ENCODE peak calls at places on chromosomes 11 and 22, in four cellular contexts. One of them, this sample, is unnamed.

GRCh38 chr11:96715208-96715607 is 325.4 kb downstream of the JRKL start:
- DNase-seq in adrenal gland: no peak
- DNase-seq in choroid plexus epithelial cell: no peak
- DNase-seq in epithelial cell of esophagus: peak
- DNase-seq in this sample: peak

GRCh38 chr11:95148421-95148820 is 58.8 kb downstream of the ENDOD1 start:
- DNase-seq in adrenal gland: no peak
- DNase-seq in choroid plexus epithelial cell: no peak
- DNase-seq in epithelial cell of esophagus: no peak
- DNase-seq in this sample: peak

GRCh38 chr22:35347462-35347861 is 33.4 kb upstream of the HMOX1 start:
- DNase-seq in adrenal gland: no peak
- DNase-seq in choroid plexus epithelial cell: no peak
- DNase-seq in epithelial cell of esophagus: no peak
- DNase-seq in this sample: no peak

GRCh38 chr11:8604078-8604723 is 10.2 kb upstream of the STK33 start:
- DNase-seq in adrenal gland: peak
- DNase-seq in choroid plexus epithelial cell: peak
- DNase-seq in epithelial cell of esophagus: peak
- DNase-seq in this sample: peak

GRCh38 chr11:34565417-34566208 is 52.0 kb upstream of the ELF5 start:
- DNase-seq in adrenal gland: no peak
- DNase-seq in choroid plexus epithelial cell: no peak
- DNase-seq in epithelial cell of esophagus: peak
- DNase-seq in this sample: no peak

GRCh38 chr11:61148016-61148640 is 13.1 kb downstream of the VPS37C start:
- DNase-seq in adrenal gland: no peak
- DNase-seq in choroid plexus epithelial cell: no peak
- DNase-seq in epithelial cell of esophagus: no peak
- DNase-seq in this sample: no peak

GRCh38 chr11:79949574-79949973 is 508.7 kb upstream of the TENM4 start:
- DNase-seq in adrenal gland: no peak
- DNase-seq in choroid plexus epithelial cell: no peak
- DNase-seq in epithelial cell of esophagus: no peak
- DNase-seq in this sample: no peak

GRCh38 chr11:131683131-131683530 is 312.7 kb downstream of the NTM start:
- DNase-seq in adrenal gland: no peak
- DNase-seq in choroid plexus epithelial cell: no peak
- DNase-seq in epithelial cell of esophagus: no peak
- DNase-seq in this sample: no peak

GRCh38 chr11:46391578-46392420 is at the start of gene CHRM4:
- DNase-seq in adrenal gland: no peak
- DNase-seq in choroid plexus epithelial cell: peak
- DNase-seq in epithelial cell of esophagus: no peak
- DNase-seq in this sample: no peak

GRCh38 chr22:17788023-17788330 is 13.7 kb upstream of the BID start:
- DNase-seq in adrenal gland: no peak
- DNase-seq in choroid plexus epithelial cell: no peak
- DNase-seq in epithelial cell of esophagus: no peak
- DNase-seq in this sample: no peak

GRCh38 chr11:86202013-86202336 is 42.6 kb upstream of the EED start:
- DNase-seq in adrenal gland: no peak
- DNase-seq in choroid plexus epithelial cell: no peak
- DNase-seq in epithelial cell of esophagus: no peak
- DNase-seq in this sample: no peak

GRCh38 chr11:6505577-6506240 is 8.6 kb downstream of the DNHD1 start:
- DNase-seq in adrenal gland: no peak
- DNase-seq in choroid plexus epithelial cell: peak
- DNase-seq in epithelial cell of esophagus: peak
- DNase-seq in this sample: peak

GRCh38 chr11:113994077-113994954 is 19.4 kb downstream of the HTR3A start:
- DNase-seq in adrenal gland: no peak
- DNase-seq in choroid plexus epithelial cell: peak
- DNase-seq in epithelial cell of esophagus: peak
- DNase-seq in this sample: no peak

GRCh38 chr22:21624880-21625791 is 4.7 kb downstream of the YDJC start:
- DNase-seq in adrenal gland: no peak
- DNase-seq in choroid plexus epithelial cell: no peak
- DNase-seq in epithelial cell of esophagus: no peak
- DNase-seq in this sample: no peak

GRCh38 chr11:130037058-130037457 is 32.6 kb upstream of the APLP2 start:
- DNase-seq in adrenal gland: no peak
- DNase-seq in choroid plexus epithelial cell: peak
- DNase-seq in epithelial cell of esophagus: peak
- DNase-seq in this sample: peak

GRCh38 chr11:102449651-102450570 is 2.7 kb downstream of the TMEM123 start:
- DNase-seq in adrenal gland: no peak
- DNase-seq in choroid plexus epithelial cell: no peak
- DNase-seq in epithelial cell of esophagus: no peak
- DNase-seq in this sample: no peak

GRCh38 chr22:43477966-43478365 is 66.2 kb downstream of the MPPED1 start:
- DNase-seq in adrenal gland: no peak
- DNase-seq in choroid plexus epithelial cell: no peak
- DNase-seq in epithelial cell of esophagus: no peak
- DNase-seq in this sample: no peak

GRCh38 chr11:77833302-77833701 is 12.4 kb downstream of the AAMDC start:
- DNase-seq in adrenal gland: no peak
- DNase-seq in choroid plexus epithelial cell: no peak
- DNase-seq in epithelial cell of esophagus: no peak
- DNase-seq in this sample: no peak

GRCh38 chr22:28024422-28024888 is 105.4 kb upstream of the PITPNB start:
- DNase-seq in adrenal gland: peak
- DNase-seq in choroid plexus epithelial cell: no peak
- DNase-seq in epithelial cell of esophagus: no peak
- DNase-seq in this sample: no peak

GRCh38 chr11:77075425-77075905 is 8.7 kb downstream of the CAPN5 start:
- DNase-seq in adrenal gland: no peak
- DNase-seq in choroid plexus epithelial cell: no peak
- DNase-seq in epithelial cell of esophagus: no peak
- DNase-seq in this sample: no peak

GRCh38 chr11:128819198-128819597 is 47.9 kb downstream of the KCNJ1 start:
- DNase-seq in adrenal gland: no peak
- DNase-seq in choroid plexus epithelial cell: no peak
- DNase-seq in epithelial cell of esophagus: no peak
- DNase-seq in this sample: no peak

GRCh38 chr22:38406617-38407016 is 48.4 kb downstream of the KCNJ4 start:
- DNase-seq in adrenal gland: no peak
- DNase-seq in choroid plexus epithelial cell: peak
- DNase-seq in epithelial cell of esophagus: peak
- DNase-seq in this sample: peak

GRCh38 chr11:120869097-120869496 is 154.8 kb upstream of the TBCEL start:
- DNase-seq in adrenal gland: no peak
- DNase-seq in choroid plexus epithelial cell: no peak
- DNase-seq in epithelial cell of esophagus: no peak
- DNase-seq in this sample: no peak

GRCh38 chr22:38834215-38834953 is 9.4 kb downstream of the NPTXR start:
- DNase-seq in adrenal gland: no peak
- DNase-seq in choroid plexus epithelial cell: no peak
- DNase-seq in epithelial cell of esophagus: no peak
- DNase-seq in this sample: no peak

GRCh38 chr22:48701296-48702030 is 1126.2 kb downstream of the BRD1 start:
- DNase-seq in adrenal gland: no peak
- DNase-seq in choroid plexus epithelial cell: no peak
- DNase-seq in epithelial cell of esophagus: no peak
- DNase-seq in this sample: no peak

GRCh38 chr11:10459029-10459970 is 4.2 kb downstream of the AMPD3 start:
- DNase-seq in adrenal gland: peak
- DNase-seq in choroid plexus epithelial cell: peak
- DNase-seq in epithelial cell of esophagus: no peak
- DNase-seq in this sample: no peak

GRCh38 chr11:41851743-41852142 is 392.3 kb upstream of the LRRC4C start:
- DNase-seq in adrenal gland: no peak
- DNase-seq in choroid plexus epithelial cell: no peak
- DNase-seq in epithelial cell of esophagus: no peak
- DNase-seq in this sample: no peak

GRCh38 chr11:76424379-76424778 is 20.4 kb upstream of the EMSY start:
- DNase-seq in adrenal gland: no peak
- DNase-seq in choroid plexus epithelial cell: no peak
- DNase-seq in epithelial cell of esophagus: no peak
- DNase-seq in this sample: no peak

GRCh38 chr11:127993788-127994187 is 593.6 kb downstream of the ETS1 start:
- DNase-seq in adrenal gland: no peak
- DNase-seq in choroid plexus epithelial cell: no peak
- DNase-seq in epithelial cell of esophagus: no peak
- DNase-seq in this sample: no peak

DNA sequence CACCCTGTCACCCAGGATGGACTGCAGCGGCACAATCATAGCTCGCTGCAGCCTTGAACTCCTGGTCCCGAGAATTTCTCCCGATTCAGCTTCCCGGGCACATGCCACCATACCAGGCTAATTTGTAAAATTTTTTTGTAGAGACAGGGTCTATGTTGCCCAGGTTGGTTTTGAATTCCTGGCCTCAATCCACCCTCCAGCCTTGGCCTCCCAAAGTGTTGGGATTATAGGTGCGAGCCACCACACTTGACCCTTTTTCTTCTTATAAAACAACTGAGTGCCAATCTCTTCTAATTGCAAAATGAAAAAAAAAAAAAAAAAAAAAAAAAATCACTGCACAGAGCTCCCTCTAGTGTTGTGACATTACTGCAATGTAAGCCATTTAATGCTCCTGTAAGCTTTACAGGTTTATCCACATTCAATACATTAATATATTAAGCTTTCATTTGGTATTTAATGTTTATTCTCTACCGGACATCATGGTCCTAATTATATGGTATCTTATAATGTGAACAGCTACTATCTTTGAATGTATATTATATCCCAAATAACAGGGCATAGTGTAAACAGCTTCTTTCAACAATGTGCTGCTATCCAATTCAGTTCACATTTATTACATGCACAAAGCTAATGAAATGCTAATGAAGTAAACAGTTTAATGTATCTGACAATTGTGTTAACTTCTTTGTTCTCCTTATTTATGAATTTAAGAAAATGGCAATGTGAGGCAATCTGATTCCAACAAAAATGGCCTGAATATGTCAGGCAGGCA is 44.6 kb downstream of the COPB1 start:
- DNase-seq in adrenal gland: peak
- DNase-seq in choroid plexus epithelial cell: peak
- DNase-seq in epithelial cell of esophagus: peak
- DNase-seq in this sample: peak
- TF ChIP-seq CTCF in adrenal gland: peak
- TF ChIP-seq CTCF in choroid plexus epithelial cell: peak
- TF ChIP-seq CTCF in epithelial cell of esophagus: peak
- TF ChIP-seq CTCF in this sample: peak

GRCh38 chr11:1306186-1307162 is 3.0 kb downstream of the TOLLIP start:
- DNase-seq in adrenal gland: no peak
- DNase-seq in choroid plexus epithelial cell: no peak
- DNase-seq in epithelial cell of esophagus: no peak
- DNase-seq in this sample: no peak

GRCh38 chr11:1307163-1307870 is 2.1 kb downstream of the TOLLIP start:
- DNase-seq in adrenal gland: no peak
- DNase-seq in choroid plexus epithelial cell: no peak
- DNase-seq in epithelial cell of esophagus: peak
- DNase-seq in this sample: no peak

GRCh38 chr11:1308745-1309497 is 511 bp downstream of the TOLLIP start:
- DNase-seq in adrenal gland: no peak
- DNase-seq in choroid plexus epithelial cell: peak
- DNase-seq in epithelial cell of esophagus: peak
- DNase-seq in this sample: no peak

GRCh38 chr11:1309498-1310314 is at the start of gene TOLLIP:
- DNase-seq in adrenal gland: peak
- DNase-seq in choroid plexus epithelial cell: peak
- DNase-seq in epithelial cell of esophagus: peak
- DNase-seq in this sample: peak

GRCh38 chr11:1307998-1308744 is 1.3 kb downstream of the TOLLIP start:
- DNase-seq in adrenal gland: no peak
- DNase-seq in choroid plexus epithelial cell: peak
- DNase-seq in epithelial cell of esophagus: peak
- DNase-seq in this sample: peak
- H3K4me3 ChIP-seq in adrenal gland: no peak
- H3K4me3 ChIP-seq in choroid plexus epithelial cell: peak
- H3K4me3 ChIP-seq in epithelial cell of esophagus: peak
- H3K4me3 ChIP-seq in this sample: peak

DNA sequence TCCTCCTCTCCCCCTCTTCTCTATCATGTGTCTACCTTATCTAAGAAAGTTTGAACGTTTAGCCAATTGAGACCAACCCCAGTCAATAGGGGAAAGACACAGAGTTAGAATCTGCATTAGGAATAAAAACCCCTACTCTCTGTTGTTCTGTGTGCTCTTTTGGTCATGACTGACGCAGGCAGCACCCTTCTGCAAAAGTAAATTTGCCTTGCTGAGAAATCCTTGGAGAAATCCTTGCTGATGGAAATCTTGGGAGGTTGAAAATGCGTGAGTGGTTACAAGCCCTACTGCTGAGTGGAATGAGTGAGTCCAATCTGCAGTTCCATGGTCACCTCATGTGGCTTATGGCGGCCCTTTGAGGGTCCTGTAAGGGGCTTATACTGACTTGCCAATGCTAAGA is 145.2 kb downstream of the AASDHPPT start:
- DNase-seq in adrenal gland: no peak
- DNase-seq in choroid plexus epithelial cell: no peak
- DNase-seq in epithelial cell of esophagus: no peak
- DNase-seq in this sample: no peak
- TF ChIP-seq CTCF in adrenal gland: no peak
- TF ChIP-seq CTCF in choroid plexus epithelial cell: no peak
- TF ChIP-seq CTCF in epithelial cell of esophagus: no peak
- TF ChIP-seq CTCF in this sample: no peak

GRCh38 chr22:40385041-40385782 is 14.8 kb downstream of the SGSM3 start:
- DNase-seq in adrenal gland: no peak
- DNase-seq in choroid plexus epithelial cell: no peak
- DNase-seq in epithelial cell of esophagus: peak
- DNase-seq in this sample: no peak
- H3K4me3 ChIP-seq in adrenal gland: no peak
- H3K4me3 ChIP-seq in choroid plexus epithelial cell: no peak
- H3K4me3 ChIP-seq in epithelial cell of esophagus: no peak
- H3K4me3 ChIP-seq in this sample: no peak

GRCh38 chr11:13247606-13248320 is 29.8 kb upstream of the BMAL1 start:
- DNase-seq in adrenal gland: no peak
- DNase-seq in choroid plexus epithelial cell: no peak
- DNase-seq in epithelial cell of esophagus: peak
- DNase-seq in this sample: no peak

GRCh38 chr11:13249177-13249576 is 28.4 kb upstream of the BMAL1 start:
- DNase-seq in adrenal gland: no peak
- DNase-seq in choroid plexus epithelial cell: no peak
- DNase-seq in epithelial cell of esophagus: no peak
- DNase-seq in this sample: no peak

GRCh38 chr11:13251961-13252360 is 25.6 kb upstream of the BMAL1 start:
- DNase-seq in adrenal gland: no peak
- DNase-seq in choroid plexus epithelial cell: no peak
- DNase-seq in epithelial cell of esophagus: no peak
- DNase-seq in this sample: no peak

GRCh38 chr11:13249992-13250391 is 27.6 kb upstream of the BMAL1 start:
- DNase-seq in adrenal gland: no peak
- DNase-seq in choroid plexus epithelial cell: peak
- DNase-seq in epithelial cell of esophagus: peak
- DNase-seq in this sample: no peak
- TF ChIP-seq CTCF in adrenal gland: no peak
- TF ChIP-seq CTCF in choroid plexus epithelial cell: peak
- TF ChIP-seq CTCF in epithelial cell of esophagus: peak
- TF ChIP-seq CTCF in this sample: peak

GRCh38 chr11:63952570-63952969 is 13.8 kb downstream of the NAA40 start:
- DNase-seq in adrenal gland: no peak
- DNase-seq in choroid plexus epithelial cell: no peak
- DNase-seq in epithelial cell of esophagus: peak
- DNase-seq in this sample: no peak
- H3K4me3 ChIP-seq in adrenal gland: no peak
- H3K4me3 ChIP-seq in choroid plexus epithelial cell: no peak
- H3K4me3 ChIP-seq in epithelial cell of esophagus: no peak
- H3K4me3 ChIP-seq in this sample: no peak

This sample was measured in AG10803.